ENCODE peak calls at places on chromosomes 2 and 18, in four cellular contexts. One of them, this sample, is unnamed.

GRCh38 chr2:72694715-72695496 is 130.9 kb downstream of the EXOC6B start:
- DNase-seq in H1: no peak
- DNase-seq in K562: peak; percentile 8
- DNase-seq in SK-N-SH: peak; percentile 58
- DNase-seq in this sample: no peak

GRCh38 chr18:28789460-28789859 is 612.5 kb upstream of the CDH2 start:
- DNase-seq in H1: no peak
- DNase-seq in K562: no peak
- DNase-seq in SK-N-SH: no peak
- DNase-seq in this sample: no peak

GRCh38 chr18:37783771-37784170 is 218.2 kb upstream of the CELF4 start:
- DNase-seq in H1: no peak
- DNase-seq in K562: no peak
- DNase-seq in SK-N-SH: no peak
- DNase-seq in this sample: no peak

GRCh38 chr2:195899226-195899625 is 169.4 kb downstream of the DNAH7 start:
- DNase-seq in H1: no peak
- DNase-seq in K562: no peak
- DNase-seq in SK-N-SH: no peak
- DNase-seq in this sample: no peak

GRCh38 chr2:234494361-234495075 is 2.4 kb downstream of the ARL4C start:
- DNase-seq in H1: no peak
- DNase-seq in K562: no peak
- DNase-seq in SK-N-SH: no peak
- DNase-seq in this sample: no peak

GRCh38 chr2:78541451-78542267 is 483.8 kb upstream of the REG3G start:
- DNase-seq in H1: no peak
- DNase-seq in K562: peak; percentile 54
- DNase-seq in SK-N-SH: no peak
- DNase-seq in this sample: no peak

GRCh38 chr2:208037564-208038487 is 12.5 kb upstream of the PLEKHM3 start:
- DNase-seq in H1: no peak
- DNase-seq in K562: no peak
- DNase-seq in SK-N-SH: no peak
- DNase-seq in this sample: no peak

GRCh38 chr2:71783215-71783614 is 329.9 kb downstream of the DYSF start:
- DNase-seq in H1: no peak
- DNase-seq in K562: no peak
- DNase-seq in SK-N-SH: no peak
- DNase-seq in this sample: no peak

GRCh38 chr2:25885933-25886332 is 7.6 kb upstream of the ASXL2 start:
- DNase-seq in H1: no peak
- DNase-seq in K562: no peak
- DNase-seq in SK-N-SH: no peak
- DNase-seq in this sample: no peak

GRCh38 chr2:159549234-159549633 is 67.1 kb downstream of the BAZ2B start:
- DNase-seq in H1: no peak
- DNase-seq in K562: no peak
- DNase-seq in SK-N-SH: no peak
- DNase-seq in this sample: no peak

GRCh38 chr2:68971591-68972231 is 2.7 kb upstream of the GKN1 start:
- DNase-seq in H1: no peak
- DNase-seq in K562: no peak
- DNase-seq in SK-N-SH: no peak
- DNase-seq in this sample: no peak

GRCh38 chr2:38601463-38602135 is 1.1 kb downstream of the HNRNPLL start:
- DNase-seq in H1: no peak
- DNase-seq in K562: no peak
- DNase-seq in SK-N-SH: peak; percentile 32
- DNase-seq in this sample: no peak

GRCh38 chr2:196143641-196144236 is 27.6 kb downstream of the STK17B start:
- DNase-seq in H1: no peak
- DNase-seq in K562: no peak
- DNase-seq in SK-N-SH: no peak
- DNase-seq in this sample: no peak

GRCh38 chr2:22893773-22894517 is 491.0 kb upstream of the KLHL29 start:
- DNase-seq in H1: no peak
- DNase-seq in K562: no peak
- DNase-seq in SK-N-SH: no peak
- DNase-seq in this sample: no peak

GRCh38 chr2:19989681-19990415 is at the start of gene WDR35:
- DNase-seq in H1: peak; percentile 75
- DNase-seq in K562: peak; percentile 95
- DNase-seq in SK-N-SH: peak; percentile 100
- DNase-seq in this sample: peak; percentile 96

GRCh38 chr2:63052411-63053234 is 2.0 kb downstream of the OTX1 start:
- DNase-seq in H1: no peak
- DNase-seq in K562: no peak
- DNase-seq in SK-N-SH: peak; percentile 29
- DNase-seq in this sample: peak; percentile 12

GRCh38 chr18:58632557-58632956 is 3.7 kb upstream of the ALPK2 start:
- DNase-seq in H1: no peak
- DNase-seq in K562: no peak
- DNase-seq in SK-N-SH: no peak
- DNase-seq in this sample: no peak

GRCh38 chr2:200618590-200619021 is 32.8 kb downstream of the AOX1 start:
- DNase-seq in H1: no peak
- DNase-seq in K562: no peak
- DNase-seq in SK-N-SH: peak; percentile 31
- DNase-seq in this sample: no peak

GRCh38 chr2:164835302-164835701 is 6.3 kb downstream of the COBLL1 start:
- DNase-seq in H1: no peak
- DNase-seq in K562: no peak
- DNase-seq in SK-N-SH: no peak
- DNase-seq in this sample: no peak

GRCh38 chr18:4672152-4672551 is 217.0 kb upstream of the DLGAP1 start:
- DNase-seq in H1: no peak
- DNase-seq in K562: no peak
- DNase-seq in SK-N-SH: no peak
- DNase-seq in this sample: no peak

GRCh38 chr2:88538362-88538917 is 85.9 kb upstream of the FOXI3 start:
- DNase-seq in H1: no peak
- DNase-seq in K562: no peak
- DNase-seq in SK-N-SH: no peak
- DNase-seq in this sample: no peak

GRCh38 chr2:225779829-225780228 is 380.3 kb downstream of the NYAP2 start:
- DNase-seq in H1: no peak
- DNase-seq in K562: no peak
- DNase-seq in SK-N-SH: no peak
- DNase-seq in this sample: no peak

GRCh38 chr2:101622633-101623521 is 74.6 kb upstream of the MAP4K4 start:
- DNase-seq in H1: no peak
- DNase-seq in K562: no peak
- DNase-seq in SK-N-SH: no peak
- DNase-seq in this sample: no peak

GRCh38 chr2:65724752-65725151 is 292.4 kb upstream of the SPRED2 start:
- DNase-seq in H1: no peak
- DNase-seq in K562: no peak
- DNase-seq in SK-N-SH: no peak
- DNase-seq in this sample: no peak

DNA sequence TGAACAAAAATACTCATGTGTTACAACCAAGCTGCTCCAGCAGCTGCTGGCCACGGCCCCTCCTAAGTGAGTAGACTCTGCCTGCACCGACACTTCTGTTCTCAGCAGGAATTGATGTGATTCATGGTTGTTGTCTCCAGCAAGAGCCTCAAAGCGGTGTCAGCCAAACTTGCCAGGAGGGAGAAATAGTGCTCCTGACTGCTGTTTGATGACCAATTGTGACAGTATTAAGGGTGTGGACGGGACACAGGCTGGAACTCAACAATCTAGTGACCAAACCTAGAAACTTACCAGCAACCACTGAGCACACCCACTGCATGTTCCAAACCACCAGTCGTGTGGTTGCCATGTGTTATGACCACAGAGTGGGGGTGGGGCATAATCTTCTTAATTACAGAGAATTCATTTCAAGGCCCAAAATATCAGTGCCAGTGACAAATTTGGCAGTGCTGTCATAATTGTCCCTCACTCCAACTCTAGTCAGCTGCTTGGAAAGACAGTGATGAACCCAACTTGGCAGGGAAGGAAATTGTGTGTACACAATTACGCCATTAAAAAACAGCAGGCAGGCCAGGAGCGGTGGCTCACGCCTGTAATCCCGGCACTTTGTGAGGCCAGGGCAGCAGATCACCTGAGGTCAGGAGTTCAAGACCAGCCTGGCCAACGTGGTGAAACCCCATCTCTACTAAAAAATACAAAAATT is 30.4 kb downstream of the FBLN7 start:
- DNase-seq in H1: no peak
- DNase-seq in K562: no peak
- DNase-seq in SK-N-SH: no peak
- DNase-seq in this sample: no peak
- TF ChIP-seq TEAD4 in H1: no peak
- TF ChIP-seq TEAD4 in K562: no peak
- TF ChIP-seq TEAD4 in SK-N-SH: no peak
- TF ChIP-seq TEAD4 in this sample: no peak

DNA sequence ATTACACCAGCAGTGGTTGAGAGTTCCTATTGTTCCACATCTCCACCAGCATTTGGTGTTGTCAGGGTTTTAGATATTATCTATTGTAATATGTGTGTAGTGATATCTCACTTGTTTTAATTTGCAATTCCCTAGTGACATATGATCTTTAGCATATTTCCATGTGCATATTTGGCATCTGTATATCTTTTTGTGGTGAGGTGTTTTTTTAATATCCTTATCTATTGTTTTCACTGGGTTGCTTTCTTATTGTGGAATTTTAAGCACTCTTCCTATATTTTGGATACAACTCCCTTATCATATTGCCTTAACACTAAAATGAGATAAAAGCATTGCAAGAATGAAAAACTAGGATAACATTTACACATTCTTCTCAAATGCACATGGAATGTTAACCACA is 453.9 kb upstream of the FSIP2 start:
- DNase-seq in H1: no peak
- DNase-seq in K562: no peak
- DNase-seq in SK-N-SH: no peak
- DNase-seq in this sample: no peak
- TF ChIP-seq TEAD4 in H1: no peak
- TF ChIP-seq TEAD4 in K562: no peak
- TF ChIP-seq TEAD4 in SK-N-SH: no peak
- TF ChIP-seq TEAD4 in this sample: no peak

DNA sequence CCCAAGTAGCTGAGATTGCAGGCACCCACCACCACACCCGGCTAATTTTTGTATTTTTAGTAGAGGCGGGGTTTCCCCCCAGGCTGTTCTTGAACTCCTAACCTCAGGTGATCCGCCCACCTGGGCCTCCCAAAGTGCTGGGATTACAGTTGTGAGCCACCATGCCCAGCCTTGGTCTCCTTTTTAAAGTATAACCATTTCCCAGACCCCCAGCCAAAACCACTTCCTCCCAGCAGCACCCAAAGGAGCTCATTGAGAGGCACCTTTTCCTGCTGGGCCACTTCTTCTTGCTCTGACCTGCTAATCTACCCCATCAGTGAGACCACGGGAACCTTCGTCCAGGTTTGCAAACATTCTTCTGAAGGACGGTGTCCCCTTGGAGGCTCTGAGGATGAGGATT is 69.9 kb downstream of the INPP5D start:
- DNase-seq in H1: no peak
- DNase-seq in K562: no peak
- DNase-seq in SK-N-SH: no peak
- DNase-seq in this sample: no peak
- TF ChIP-seq TEAD4 in H1: no peak
- TF ChIP-seq TEAD4 in K562: no peak
- TF ChIP-seq TEAD4 in SK-N-SH: no peak
- TF ChIP-seq TEAD4 in this sample: no peak

DNA sequence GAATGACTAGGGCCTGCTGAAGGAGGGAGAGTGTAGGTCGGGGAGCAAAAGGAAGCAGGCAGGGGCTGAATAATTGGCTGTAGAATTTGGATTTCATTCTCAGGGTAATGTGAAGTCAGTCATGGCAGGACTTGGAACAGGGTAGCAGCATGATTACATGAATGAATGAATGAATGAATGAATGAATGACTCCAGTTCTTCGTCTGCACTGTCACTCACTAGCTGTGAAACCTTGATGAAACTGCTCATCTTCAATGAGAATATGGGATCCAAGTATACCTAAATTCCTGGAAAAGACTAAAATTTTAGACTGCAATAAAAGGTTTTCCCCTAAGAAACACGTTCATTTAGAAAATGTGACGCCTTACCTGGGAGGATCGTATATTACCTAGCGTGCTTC is 3.0 kb upstream of the RND3 start:
- DNase-seq in H1: no peak
- DNase-seq in K562: no peak
- DNase-seq in SK-N-SH: no peak
- DNase-seq in this sample: no peak
- TF ChIP-seq TEAD4 in H1: no peak
- TF ChIP-seq TEAD4 in K562: no peak
- TF ChIP-seq TEAD4 in SK-N-SH: no peak
- TF ChIP-seq TEAD4 in this sample: no peak

This sample was measured in WTC11.